ENCODE peak calls at places on chromosomes 11 and 22, in ten cellular contexts. Q is ELR; W is stimulated activated CD4-positive, alpha-beta T cell treated with anti-CD3 and anti-CD28 coated beads, TNF-alpha, amount 100 ng/mL, for 24 hours; H is retina; A is nephron progenitor cell; V is SK-N-MC; Y is endothelial cell; M is non-pigmented ciliary epithelial cell; K is hepatocyte; F is HFF-Myc. Z is an unnamed sample.

GRCh38 chr22:38233427-38233826 is 31.6 kb downstream of the MAFF start:
- DNase-seq in W (no peak), Y (no peak), Q (no peak), F (no peak), A (no peak), H (no peak), K (no peak), V (no peak), M (no peak), Z (no peak)

GRCh38 chr11:61756452-61757212 is 4.2 kb downstream of the MYRF start:
- DNase-seq in W (no peak), H (no peak), M (no peak), Q (peak), F (no peak), A (no peak), K (peak), Y (no peak), V (no peak), Z (no peak)

GRCh38 chr11:45982656-45983470 is 60.4 kb downstream of the LARGE2 start:
- DNase-seq in W (peak), Y (peak), H (peak), V (no peak), M (peak), A (peak), F (peak), K (peak), Q (peak), Z (peak)

GRCh38 chr22:50597097-50597496 is 3.5 kb upstream of the MAPK8IP2 start:
- DNase-seq in A (no peak), W (no peak), Y (no peak), H (no peak), M (no peak), K (no peak), V (no peak), Q (no peak), F (no peak), Z (no peak)

GRCh38 chr22:17501679-17502285 is 61.5 kb upstream of the SLC25A18 start:
- DNase-seq in V (peak), A (no peak), W (no peak), F (peak), Y (peak), M (peak), K (peak), Q (peak), H (peak), Z (peak)

GRCh38 chr11:77454867-77455655 is 18.8 kb downstream of the PAK1 start:
- DNase-seq in K (no peak), W (no peak), M (no peak), F (no peak), H (no peak), A (no peak), Q (no peak), V (no peak), Y (no peak), Z (peak)

GRCh38 chr11:75492181-75492820 is 33.4 kb downstream of the GDPD5 start:
- DNase-seq in V (no peak), K (no peak), W (peak), H (no peak), Y (peak), M (no peak), Q (peak), F (no peak), A (no peak), Z (peak)

GRCh38 chr11:72227316-72228228 is 3.0 kb downstream of the INPPL1 start:
- DNase-seq in H (no peak), W (no peak), Y (no peak), Q (no peak), A (no peak), V (no peak), M (no peak), F (no peak), K (peak), Z (peak)

GRCh38 chr22:36280379-36280778 is 27.4 kb downstream of the APOL1 start:
- DNase-seq in H (no peak), W (no peak), F (no peak), K (no peak), V (no peak), A (no peak), M (no peak), Y (no peak), Q (no peak), Z (no peak)

GRCh38 chr11:91904792-91905785 is 319.5 kb upstream of the FAT3 start:
- DNase-seq in F (no peak), M (no peak), V (no peak), W (no peak), Q (no peak), Y (no peak), K (no peak), H (no peak), A (no peak), Z (no peak)

GRCh38 chr22:39500101-39500500 is 2.0 kb upstream of the MIEF1 start:
- DNase-seq in V (no peak), H (no peak), Q (no peak), K (no peak), W (no peak), A (no peak), F (no peak), M (no peak), Y (no peak), Z (no peak)

GRCh38 chr11:33185756-33186155 is 24.5 kb upstream of the CSTF3 start:
- DNase-seq in Y (no peak), M (no peak), V (no peak), W (no peak), K (no peak), F (no peak), H (no peak), A (no peak), Q (no peak), Z (peak)

GRCh38 chr11:67611165-67611564 is 4.4 kb downstream of the NDUFV1 start:
- DNase-seq in F (no peak), K (no peak), M (no peak), V (no peak), Y (no peak), A (no peak), W (no peak), H (no peak), Q (no peak), Z (no peak)

GRCh38 chr11:116644948-116645305 is 127.9 kb downstream of the BUD13 start:
- DNase-seq in K (no peak), M (no peak), W (no peak), Q (no peak), H (no peak), Y (no peak), V (no peak), F (no peak), A (no peak), Z (peak)

GRCh38 chr11:64893194-64894069 is 15.0 kb upstream of the EHD1 start:
- DNase-seq in Y (no peak), Q (no peak), A (no peak), H (no peak), F (no peak), K (peak), W (no peak), M (no peak), V (no peak), Z (no peak)

GRCh38 chr11:72970557-72971118 is 156.4 kb downstream of the ATG16L2 start:
- DNase-seq in F (no peak), M (no peak), W (no peak), Q (no peak), Y (no peak), H (no peak), V (no peak), A (no peak), K (no peak), Z (no peak)

GRCh38 chr22:25109878-25110595 is 89.6 kb upstream of the CRYBB3 start:
- DNase-seq in Q (no peak), V (no peak), M (no peak), Y (no peak), A (no peak), H (no peak), F (no peak), K (peak), W (no peak), Z (no peak)

GRCh38 chr22:24379536-24379935 is 47.9 kb upstream of the ADORA2A start:
- DNase-seq in Y (no peak), Q (peak), K (no peak), V (no peak), F (no peak), H (no peak), M (no peak), W (no peak), A (no peak), Z (no peak)

GRCh38 chr22:49211176-49211575 is 616.5 kb downstream of the BRD1 start:
- DNase-seq in K (no peak), M (no peak), Q (no peak), W (no peak), H (no peak), F (no peak), Y (no peak), V (no peak), A (no peak), Z (no peak)

GRCh38 chr11:48013269-48013901 is 33.0 kb downstream of the PTPRJ start:
- DNase-seq in M (no peak), V (no peak), H (no peak), Q (peak), K (peak), A (no peak), W (no peak), Y (no peak), F (no peak), Z (no peak)

GRCh38 chr11:9461068-9461759 is 402 bp downstream of the ZNF143 start:
- DNase-seq in Q (peak), Y (peak), V (no peak), F (peak), K (peak), W (peak), A (peak), M (no peak), H (no peak), Z (peak)

GRCh38 chr11:76654310-76654851 is 16.2 kb downstream of the LRRC32 start:
- DNase-seq in M (no peak), V (no peak), W (no peak), H (no peak), F (no peak), A (no peak), Y (no peak), K (peak), Q (no peak), Z (no peak)

GRCh38 chr22:47411006-47411405 is 648.6 kb downstream of the TBC1D22A start:
- DNase-seq in M (no peak), F (no peak), A (no peak), Q (no peak), K (no peak), W (no peak), Y (no peak), H (no peak), V (no peak), Z (no peak)

GRCh38 chr11:95794086-95794485 is 3.8 kb downstream of the CEP57 start:
- DNase-seq in Y (no peak), A (no peak), H (no peak), K (no peak), W (no peak), V (no peak), M (peak), F (no peak), Q (peak), Z (no peak)

GRCh38 chr11:9814108-9814507 is 150.2 kb downstream of the SWAP70 start:
- DNase-seq in F (no peak), K (no peak), W (no peak), M (no peak), A (no peak), H (no peak), Q (no peak), Y (no peak), V (no peak), Z (no peak)

GRCh38 chr22:37057796-37058510 is 6.4 kb downstream of the KCTD17 start:
- DNase-seq in A (no peak), F (no peak), K (no peak), Y (no peak), V (no peak), M (no peak), W (no peak), Q (no peak), H (no peak), Z (no peak)

GRCh38 chr11:92152245-92152644 is 72.4 kb upstream of the FAT3 start:
- DNase-seq in Q (no peak), A (no peak), H (no peak), K (no peak), M (no peak), Y (no peak), F (no peak), W (no peak), V (no peak), Z (no peak)

GRCh38 chr11:75525433-75526191 is at the start of gene GDPD5:
- DNase-seq in H (peak), W (peak), Y (peak), V (peak), F (no peak), K (peak), A (peak), Q (peak), M (no peak), Z (peak)

GRCh38 chr22:24105018-24105360 is 76.3 kb upstream of the SUSD2 start:
- DNase-seq in H (no peak), F (no peak), W (no peak), A (no peak), K (peak), Y (no peak), M (no peak), Q (no peak), V (no peak), Z (peak)

GRCh38 chr22:25747245-25747944 is 5.4 kb downstream of the MYO18B start:
- DNase-seq in W (no peak), H (no peak), Q (peak), Y (no peak), M (peak), A (no peak), F (no peak), K (peak), V (no peak), Z (no peak)

GRCh38 chr11:92536895-92537294 is 312.3 kb downstream of the FAT3 start:
- DNase-seq in M (no peak), Q (no peak), W (no peak), Y (no peak), A (no peak), K (no peak), F (no peak), H (no peak), V (no peak), Z (no peak)

GRCh38 chr11:127109796-127110195 is 109.2 kb upstream of the KIRREL3 start:
- DNase-seq in K (no peak), F (no peak), W (no peak), M (no peak), H (peak), A (no peak), Y (no peak), Q (no peak), V (no peak), Z (no peak)